ENCODE peak calls at places on chromosomes 5 and 9, in six cellular contexts. M is A549; Q is CD8-positive, alpha-beta T cell; S is thyroid gland; C is aorta; V is tibial artery. H is an unnamed sample. For H3K9me3 and H3K4me1, the result is how much of the 10 kb centered on the place peaks cover.

GRCh38 chr5:82356808-82357671 is 78.9 kb upstream of the RPS23 start:
- DNase-seq in S (peak), M (peak), V (peak), Q (peak), C (peak), H (peak)

GRCh38 chr9:112665347-112665746 is 52.6 kb downstream of the INIP start:
- DNase-seq in S (no peak), V (no peak), M (no peak), Q (no peak), C (no peak), H (no peak)

GRCh38 chr9:3746296-3747275 is 220.8 kb upstream of the RFX3 start:
- DNase-seq in S (no peak), V (no peak), C (no peak), M (peak), Q (no peak), H (no peak)

GRCh38 chr9:37988041-37988440 is 81.0 kb downstream of the SHB start:
- DNase-seq in C (peak), S (no peak), V (no peak), Q (no peak), M (no peak), H (no peak)

GRCh38 chr9:117706421-117707150 is 2.4 kb downstream of the TLR4 start:
- DNase-seq in M (no peak), Q (no peak), C (no peak), S (no peak), V (no peak), H (no peak)

GRCh38 chr5:148565148-148565547 is 89.2 kb downstream of the HTR4 start:
- DNase-seq in Q (no peak), C (no peak), V (no peak), M (no peak), S (no peak), H (no peak)

GRCh38 chr9:83334320-83334719 is 203.9 kb downstream of the FRMD3 start:
- DNase-seq in M (peak), S (peak), C (peak), V (peak), Q (peak), H (peak)

GRCh38 chr9:20570086-20570485 is 52.2 kb downstream of the MLLT3 start:
- DNase-seq in C (no peak), M (no peak), Q (no peak), S (no peak), V (no peak), H (no peak)

GRCh38 chr9:134434896-134435506 is 108.7 kb downstream of the RXRA start:
- DNase-seq in V (peak), M (peak), Q (no peak), S (peak), C (peak), H (no peak)

GRCh38 chr9:85212887-85213286 is 528.9 kb downstream of the AGTPBP1 start:
- DNase-seq in M (no peak), V (no peak), Q (no peak), S (no peak), C (no peak), H (no peak)

GRCh38 chr5:108747111-108748009 is at the start of gene FER:
- DNase-seq in Q (peak), V (no peak), M (peak), S (peak), C (no peak), H (peak)

GRCh38 chr9:98333703-98334582 is 78.5 kb upstream of the TBC1D2 start:
- DNase-seq in S (no peak), Q (no peak), M (no peak), C (no peak), V (no peak), H (no peak)

GRCh38 chr9:129936222-129936621 is 101.0 kb downstream of the USP20 start:
- DNase-seq in S (no peak), M (no peak), V (no peak), C (no peak), Q (no peak), H (no peak)

GRCh38 chr9:27528886-27529315 is 713 bp downstream of the MOB3B start:
- DNase-seq in Q (peak), C (peak), V (peak), M (peak), S (peak), H (peak)

GRCh38 chr5:155064580-155064979 is 51.0 kb downstream of the KIF4B start:
- DNase-seq in S (no peak), Q (no peak), C (no peak), V (no peak), M (no peak), H (no peak)

GRCh38 chr9:89007041-89007440 is 15.8 kb downstream of the S1PR3 start:
- DNase-seq in Q (no peak), C (peak), S (no peak), M (no peak), V (peak), H (no peak)

GRCh38 chr9:121455527-121456239 is 44.0 kb downstream of the GGTA1 start:
- DNase-seq in Q (peak), C (no peak), S (no peak), M (no peak), V (no peak), H (no peak)

GRCh38 chr9:108652851-108653250 is 202.9 kb downstream of the ACTL7B start:
- DNase-seq in Q (no peak), M (no peak), V (no peak), C (no peak), S (no peak), H (no peak)

GRCh38 chr9:134842321-134842720 is 38.3 kb upstream of the FCN2 start:
- DNase-seq in S (no peak), V (no peak), M (no peak), C (no peak), Q (no peak), H (no peak)

GRCh38 chr9:103304797-103305196 is 309.7 kb downstream of the CYLC2 start:
- DNase-seq in V (no peak), C (no peak), S (no peak), Q (no peak), M (no peak), H (no peak)

GRCh38 chr5:180347651-180348050 is 5.5 kb downstream of the GFPT2 start:
- DNase-seq in S (no peak), C (no peak), V (no peak), Q (no peak), M (no peak), H (no peak)

GRCh38 chr5:134146651-134147544 is 29.9 kb downstream of the SKP1 start:
- DNase-seq in S (no peak), Q (no peak), C (no peak), M (no peak), V (peak), H (no peak)

GRCh38 chr5:76836585-76836984 is 13.2 kb upstream of the S100Z start:
- DNase-seq in S (no peak), Q (no peak), C (no peak), M (no peak), V (peak), H (no peak)

GRCh38 chr5:31924005-31924404 is 250.1 kb downstream of the GOLPH3 start:
- DNase-seq in V (no peak), C (no peak), S (no peak), M (no peak), Q (no peak), H (no peak)

GRCh38 chr5:178312900-178313299 is 80.3 kb upstream of the PHYKPL start:
- DNase-seq in S (peak), Q (no peak), V (no peak), C (peak), M (no peak), H (no peak)

GRCh38 chr9:132730054-132731033 is 60.1 kb downstream of the GTF3C4 start:
- DNase-seq in M (no peak), V (no peak), Q (no peak), C (peak), S (no peak), H (no peak)

GRCh38 chr9:101465330-101465915 is 29.8 kb upstream of the ALDOB start:
- DNase-seq in S (peak), Q (no peak), C (no peak), V (no peak), M (peak), H (no peak)

GRCh38 chr9:105062222-105062850 is 134.4 kb upstream of the ABCA1 start:
- DNase-seq in V (no peak), S (peak), C (no peak), Q (no peak), M (no peak), H (no peak)

GRCh38 chr5:85906460-85906859 is 711.3 kb upstream of the COX7C start:
- DNase-seq in Q (no peak), M (no peak), C (no peak), S (no peak), V (no peak), H (no peak)

GRCh38 chr5:149317281-149318048 is 27.8 kb upstream of the GRPEL2 start:
- DNase-seq in Q (peak), V (no peak), M (peak), S (peak), C (no peak), H (peak)

GRCh38 chr5:141374627-141375026 is 936 bp downstream of the PCDHGA6 start:
- DNase-seq in M (no peak), V (no peak), S (peak), Q (no peak), C (no peak), H (no peak)

GRCh38 chr5:141366016-141366896 is 2.3 kb downstream of the PCDHGA5 start:
- DNase-seq in S (no peak), M (no peak), Q (no peak), V (no peak), C (no peak), H (no peak)

GRCh38 chr5:141373673-141374317 is at the start of gene PCDHGA6:
- DNase-seq in C (peak), Q (no peak), S (no peak), V (no peak), M (no peak), H (no peak)

GRCh38 chr5:141369994-141370848 is at the start of gene PCDHGB3:
- DNase-seq in M (no peak), C (no peak), Q (peak), S (peak), V (no peak), H (peak)

GRCh38 chr5:141371572-141372475 is 1.8 kb downstream of the PCDHGB3 start:
- DNase-seq in V (no peak), C (no peak), Q (no peak), M (no peak), S (no peak), H (no peak)
- H3K9me3 ChIP-seq in V (half or more), C (under half), Q (under half), M (under half), S (under half), H (under half)

DNA sequence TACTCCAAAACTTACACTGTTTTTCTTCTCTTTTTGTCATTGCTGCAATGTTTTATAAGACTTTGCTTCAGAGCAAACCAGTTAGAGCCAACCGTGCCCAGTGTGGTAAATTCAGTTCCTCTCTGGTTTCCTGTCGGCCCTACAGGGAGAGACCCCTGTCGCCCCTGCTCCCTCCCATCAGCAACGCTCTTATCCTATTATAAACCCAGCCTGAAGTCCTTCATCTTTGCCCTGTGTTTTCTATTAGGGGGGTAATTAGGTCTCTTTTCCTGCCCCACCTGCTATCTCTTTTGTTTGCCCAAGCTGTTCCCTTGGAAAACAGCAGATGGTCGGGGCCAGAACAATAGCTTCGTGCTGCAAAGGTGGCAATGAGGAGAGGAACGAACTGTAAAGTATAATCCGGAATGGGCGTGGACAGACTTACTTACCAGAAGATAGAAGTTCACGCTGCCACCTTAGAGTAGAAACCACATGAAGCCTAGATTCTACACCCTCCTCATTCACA is 21.4 kb upstream of the OTULINL start:
- DNase-seq in Q (no peak), M (no peak), S (no peak), C (no peak), V (no peak), H (no peak)
- H3K4me3 ChIP-seq in Q (peak), M (no peak), S (no peak), C (no peak), V (no peak), H (no peak)

DNA sequence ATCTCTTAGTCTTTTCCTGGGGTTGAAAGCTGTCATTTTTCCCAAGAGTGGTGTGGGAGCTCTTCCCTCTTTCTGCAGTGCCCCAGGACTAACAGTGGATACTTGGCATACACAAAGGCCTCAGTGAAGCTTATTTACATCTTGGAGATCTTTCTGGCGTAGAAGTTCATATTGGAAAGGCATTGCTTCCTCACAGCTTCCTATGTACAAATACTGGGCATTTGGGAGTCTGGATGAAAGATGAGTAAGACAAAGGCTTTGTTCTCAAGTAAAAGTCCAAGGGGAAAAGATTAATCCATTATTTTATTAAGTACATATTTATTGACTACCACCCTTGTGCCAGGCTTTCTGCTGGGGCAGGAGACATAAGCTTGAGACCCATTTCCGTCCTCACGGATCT is 22.0 kb downstream of the MAP3K1 start:
- DNase-seq in V (no peak), M (no peak), C (no peak), S (no peak), Q (no peak), H (no peak)
- H3K4me1 ChIP-seq in V (under half), M (under half), C (under half), S (under half), Q (under half), H (half or more)

DNA sequence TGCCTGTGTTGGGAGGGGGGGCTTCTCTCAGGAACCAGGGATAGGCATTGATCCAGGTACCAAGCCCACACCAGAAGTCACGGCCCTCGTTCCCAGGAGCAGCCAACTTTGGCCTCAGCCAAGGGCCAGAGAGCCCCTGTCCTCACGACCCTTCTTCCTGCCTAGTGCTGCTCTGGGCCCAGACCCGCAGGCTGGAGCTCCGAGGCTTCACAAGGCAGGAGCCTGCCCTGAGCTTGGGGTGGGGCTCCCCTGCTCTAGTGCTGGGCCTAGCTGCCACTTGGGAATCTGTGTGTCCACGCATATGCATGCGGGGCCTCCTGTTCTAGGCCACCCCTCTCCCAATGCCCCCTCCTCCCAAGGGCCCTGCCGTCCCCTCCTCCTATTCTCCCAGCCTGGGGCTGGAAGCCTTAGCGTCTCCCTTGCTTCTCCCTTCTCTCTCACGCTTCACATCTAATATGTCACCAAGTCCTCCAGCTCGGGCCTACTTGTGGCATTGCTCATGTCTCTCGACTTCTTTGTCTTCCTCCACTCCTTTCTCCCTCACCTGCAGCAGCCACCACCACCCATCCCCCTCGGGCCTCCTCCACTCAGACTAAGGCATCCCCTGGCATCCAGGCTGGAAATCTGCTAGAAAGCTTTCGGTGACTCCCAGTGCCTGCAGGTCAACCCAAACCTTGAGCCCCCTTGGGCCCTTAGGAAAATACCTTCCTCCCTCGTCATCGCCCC is 3.4 kb downstream of the UNC5A start:
- DNase-seq in C (no peak), Q (no peak), V (no peak), S (no peak), M (no peak), H (no peak)
- H3K9me3 ChIP-seq in C (under half), Q (under half), V (under half), S (under half), M (under half), H (under half)

GRCh38 chr5:159107308-159107707 is 7.6 kb upstream of the EBF1 start:
- DNase-seq in V (no peak), S (no peak), Q (no peak), C (no peak), M (no peak), H (no peak)

GRCh38 chr5:159106569-159107282 is 7.0 kb upstream of the EBF1 start:
- DNase-seq in S (peak), C (peak), V (peak), Q (peak), M (peak), H (peak)

GRCh38 chr5:159105318-159106053 is 5.8 kb upstream of the EBF1 start:
- DNase-seq in S (no peak), C (no peak), V (no peak), Q (no peak), M (no peak), H (peak)

GRCh38 chr5:159104759-159105317 is 5.1 kb upstream of the EBF1 start:
- DNase-seq in Q (no peak), C (no peak), V (no peak), S (no peak), M (no peak), H (no peak)

DNA sequence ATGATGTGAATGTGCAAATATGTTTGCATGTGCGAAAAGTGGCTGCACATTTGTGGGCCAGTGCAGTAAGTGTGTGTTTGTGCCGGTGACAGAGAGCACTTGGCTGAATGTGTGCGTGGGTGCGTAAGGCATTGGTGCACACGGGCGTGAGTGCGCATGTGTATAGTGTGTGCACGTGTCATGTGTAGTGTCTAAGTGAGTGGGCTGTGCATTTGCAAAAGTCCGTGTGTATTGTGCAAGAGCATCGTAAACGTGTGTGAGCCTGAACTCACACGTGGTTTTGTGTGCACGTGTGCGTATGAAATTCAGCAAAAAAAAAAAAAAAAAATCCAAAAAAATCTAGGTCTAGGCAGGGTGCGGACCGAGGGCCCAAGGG is 6.5 kb upstream of the EBF1 start:
- DNase-seq in S (no peak), M (no peak), V (no peak), Q (no peak), C (no peak), H (peak)
- H3K4me3 ChIP-seq in S (no peak), M (peak), V (peak), Q (peak), C (no peak), H (peak)

DNA sequence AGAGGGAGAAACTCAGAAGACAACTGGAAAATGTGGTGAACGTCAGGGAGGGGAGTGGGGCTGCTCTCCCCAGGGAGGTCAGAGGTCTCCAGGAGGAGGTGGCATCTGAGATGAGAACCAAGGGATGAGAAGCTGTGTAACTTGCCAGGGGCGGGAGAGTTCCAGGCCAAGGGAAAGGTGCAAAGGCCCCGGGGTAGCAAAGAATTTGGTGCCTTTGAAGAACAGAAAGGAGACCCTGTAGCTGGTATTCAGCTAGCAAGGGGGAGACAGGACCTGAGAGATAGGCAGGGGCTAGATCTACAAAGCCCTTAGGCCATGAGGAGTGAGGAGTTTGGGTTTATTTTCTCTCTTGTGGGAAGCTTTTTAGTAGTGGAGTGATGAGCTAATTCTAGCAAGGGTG is 3.3 kb downstream of the DNM1 start:
- DNase-seq in S (no peak), Q (no peak), C (no peak), M (no peak), V (no peak), H (no peak)
- H3K4me1 ChIP-seq in S (under half), Q (under half), C (under half), M (half or more), V (under half), H (under half)

DNA sequence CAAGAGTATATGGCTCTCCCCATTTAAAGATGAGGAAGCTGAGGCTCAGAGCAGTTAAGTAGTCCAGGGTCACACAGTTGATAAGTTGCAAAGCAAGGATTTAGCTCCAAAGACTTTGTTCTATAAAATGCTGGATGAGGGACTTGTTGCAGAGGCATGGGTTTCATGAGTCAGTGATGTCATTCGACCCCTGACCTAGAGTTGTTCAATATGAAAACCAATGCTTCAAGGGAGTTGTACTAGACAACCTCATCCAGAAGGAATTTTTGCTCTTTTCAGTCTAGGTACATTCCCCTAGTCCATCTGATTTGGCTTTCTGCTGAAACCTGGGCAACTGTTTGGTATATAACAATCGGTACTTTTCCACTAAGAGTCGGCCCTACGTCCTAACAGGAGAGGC is 550.4 kb downstream of the EBF1 start:
- DNase-seq in S (no peak), C (no peak), Q (no peak), V (no peak), M (no peak), H (no peak)
- H3K9me3 ChIP-seq in S (under half), C (under half), Q (under half), V (under half), M (under half), H (under half)

DNA sequence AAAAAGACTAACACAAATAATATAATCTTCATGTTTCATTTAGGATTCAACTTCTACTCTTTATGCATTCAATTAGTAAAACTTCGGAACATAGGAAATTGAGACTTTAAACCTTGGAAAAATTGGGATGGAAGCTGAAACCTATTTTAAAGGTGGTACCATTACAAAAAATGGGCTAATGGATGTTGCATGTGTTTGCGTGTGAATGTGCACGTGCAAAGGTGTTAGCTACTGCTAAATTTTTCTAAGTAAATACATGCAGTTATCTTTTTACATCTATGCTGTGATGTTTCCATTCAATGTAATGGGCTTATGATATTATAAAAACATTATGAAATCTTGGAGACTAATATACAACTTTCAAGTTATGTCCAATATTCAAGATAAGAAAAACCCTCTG is 134.8 kb downstream of the CDH10 start:
- DNase-seq in S (no peak), M (no peak), Q (no peak), C (no peak), V (no peak), H (no peak)
- H3K4me3 ChIP-seq in S (no peak), M (no peak), Q (no peak), C (no peak), V (no peak), H (no peak)

H was measured in CD4-positive, alpha-beta memory T cell.